ENCODE peak calls at places on chromosomes 4 and X, in eight cellular contexts. One of them, this sample, is unnamed.
A peak's percentile ranks its signal among the peaks of the same experiment; 100 is the strongest.

GRCh38 chr4:107349732-107350131 is 313.6 kb upstream of the DKK2 start:
- DNase-seq in transverse colon: no peak
- DNase-seq in NB4: no peak
- DNase-seq in A549: no peak
- DNase-seq in ovary: no peak
- DNase-seq in HCT116: no peak
- DNase-seq in IMR-90: no peak
- DNase-seq in tibial nerve: no peak
- DNase-seq in this sample: no peak

GRCh38 chr4:134027931-134028330 is 173.7 kb downstream of the PABPC4L start:
- DNase-seq in transverse colon: no peak
- DNase-seq in NB4: no peak
- DNase-seq in A549: no peak
- DNase-seq in ovary: no peak
- DNase-seq in HCT116: peak; percentile 12
- DNase-seq in IMR-90: peak; percentile 69
- DNase-seq in tibial nerve: no peak
- DNase-seq in this sample: no peak

GRCh38 chrX:54807524-54808108 is at the start of gene MAGED2:
- DNase-seq in transverse colon: peak; percentile 33
- DNase-seq in NB4: peak; percentile 26
- DNase-seq in A549: no peak
- DNase-seq in ovary: peak; percentile 60
- DNase-seq in HCT116: no peak
- DNase-seq in IMR-90: peak; percentile 16
- DNase-seq in tibial nerve: peak; percentile 13
- DNase-seq in this sample: peak; percentile 69

GRCh38 chr4:76311896-76312331 is 5.4 kb downstream of the STBD1 start:
- DNase-seq in transverse colon: no peak
- DNase-seq in NB4: peak; percentile 64
- DNase-seq in A549: no peak
- DNase-seq in ovary: no peak
- DNase-seq in HCT116: no peak
- DNase-seq in IMR-90: no peak
- DNase-seq in tibial nerve: no peak
- DNase-seq in this sample: no peak

GRCh38 chr4:47031713-47032404 is 492 bp downstream of the GABRB1 start:
- DNase-seq in transverse colon: peak; percentile 14
- DNase-seq in NB4: no peak
- DNase-seq in A549: no peak
- DNase-seq in ovary: no peak
- DNase-seq in HCT116: no peak
- DNase-seq in IMR-90: no peak
- DNase-seq in tibial nerve: no peak
- DNase-seq in this sample: no peak

GRCh38 chr4:36269533-36269932 is 11.9 kb upstream of the DTHD1 start:
- DNase-seq in transverse colon: no peak
- DNase-seq in NB4: no peak
- DNase-seq in A549: no peak
- DNase-seq in ovary: no peak
- DNase-seq in HCT116: no peak
- DNase-seq in IMR-90: no peak
- DNase-seq in tibial nerve: no peak
- DNase-seq in this sample: no peak

GRCh38 chrX:17474892-17475291 is 99.9 kb downstream of the NHS start:
- DNase-seq in transverse colon: no peak
- DNase-seq in NB4: no peak
- DNase-seq in A549: no peak
- DNase-seq in ovary: no peak
- DNase-seq in HCT116: no peak
- DNase-seq in IMR-90: peak; percentile 55
- DNase-seq in tibial nerve: no peak
- DNase-seq in this sample: no peak

GRCh38 chr4:69532886-69533506 is 37.3 kb upstream of the UGT2B4 start:
- DNase-seq in transverse colon: no peak
- DNase-seq in NB4: no peak
- DNase-seq in A549: no peak
- DNase-seq in ovary: no peak
- DNase-seq in HCT116: no peak
- DNase-seq in IMR-90: no peak
- DNase-seq in tibial nerve: no peak
- DNase-seq in this sample: no peak

GRCh38 chrX:115330498-115331138 is 41.1 kb downstream of the LUZP4 start:
- DNase-seq in transverse colon: peak; percentile 21
- DNase-seq in NB4: peak; percentile 50
- DNase-seq in A549: peak; percentile 18
- DNase-seq in ovary: peak; percentile 41
- DNase-seq in HCT116: peak; percentile 44
- DNase-seq in IMR-90: peak; percentile 76
- DNase-seq in tibial nerve: no peak
- DNase-seq in this sample: peak; percentile 39

GRCh38 chrX:53319614-53320542 is 38.5 kb upstream of the IQSEC2 start:
- DNase-seq in transverse colon: no peak
- DNase-seq in NB4: peak; percentile 23
- DNase-seq in A549: no peak
- DNase-seq in ovary: no peak
- DNase-seq in HCT116: no peak
- DNase-seq in IMR-90: no peak
- DNase-seq in tibial nerve: no peak
- DNase-seq in this sample: no peak

GRCh38 chr4:81639248-81639647 is 167.5 kb upstream of the RASGEF1B start:
- DNase-seq in transverse colon: no peak
- DNase-seq in NB4: no peak
- DNase-seq in A549: no peak
- DNase-seq in ovary: no peak
- DNase-seq in HCT116: no peak
- DNase-seq in IMR-90: no peak
- DNase-seq in tibial nerve: no peak
- DNase-seq in this sample: no peak

GRCh38 chr4:139223682-139224317 is 46.8 kb upstream of the ELF2 start:
- DNase-seq in transverse colon: no peak
- DNase-seq in NB4: peak; percentile 25
- DNase-seq in A549: no peak
- DNase-seq in ovary: no peak
- DNase-seq in HCT116: no peak
- DNase-seq in IMR-90: peak; percentile 76
- DNase-seq in tibial nerve: no peak
- DNase-seq in this sample: peak; percentile 40

GRCh38 chr4:38815879-38816782 is 11.5 kb upstream of the TLR1 start:
- DNase-seq in transverse colon: no peak
- DNase-seq in NB4: peak; percentile 78
- DNase-seq in A549: no peak
- DNase-seq in ovary: no peak
- DNase-seq in HCT116: no peak
- DNase-seq in IMR-90: peak; percentile 77
- DNase-seq in tibial nerve: no peak
- DNase-seq in this sample: no peak
- TF ChIP-seq POLR2A in transverse colon: no peak
- TF ChIP-seq POLR2A in NB4: no peak
- TF ChIP-seq POLR2A in A549: no peak
- TF ChIP-seq POLR2A in ovary: no peak
- TF ChIP-seq POLR2A in HCT116: no peak
- TF ChIP-seq POLR2A in IMR-90: no peak
- TF ChIP-seq POLR2A in tibial nerve: no peak
- TF ChIP-seq POLR2A in this sample: no peak

GRCh38 chr4:83456184-83456501 is 285 bp downstream of the MRPS18C start:
- DNase-seq in transverse colon: no peak
- DNase-seq in NB4: no peak
- DNase-seq in A549: no peak
- DNase-seq in ovary: no peak
- DNase-seq in HCT116: no peak
- DNase-seq in IMR-90: no peak
- DNase-seq in tibial nerve: no peak
- DNase-seq in this sample: no peak

GRCh38 chr4:83454626-83455025 is 997 bp downstream of the HELQ start:
- DNase-seq in transverse colon: no peak
- DNase-seq in NB4: peak; percentile 19
- DNase-seq in A549: no peak
- DNase-seq in ovary: no peak
- DNase-seq in HCT116: no peak
- DNase-seq in IMR-90: peak; percentile 8
- DNase-seq in tibial nerve: no peak
- DNase-seq in this sample: peak; percentile 61

DNA sequence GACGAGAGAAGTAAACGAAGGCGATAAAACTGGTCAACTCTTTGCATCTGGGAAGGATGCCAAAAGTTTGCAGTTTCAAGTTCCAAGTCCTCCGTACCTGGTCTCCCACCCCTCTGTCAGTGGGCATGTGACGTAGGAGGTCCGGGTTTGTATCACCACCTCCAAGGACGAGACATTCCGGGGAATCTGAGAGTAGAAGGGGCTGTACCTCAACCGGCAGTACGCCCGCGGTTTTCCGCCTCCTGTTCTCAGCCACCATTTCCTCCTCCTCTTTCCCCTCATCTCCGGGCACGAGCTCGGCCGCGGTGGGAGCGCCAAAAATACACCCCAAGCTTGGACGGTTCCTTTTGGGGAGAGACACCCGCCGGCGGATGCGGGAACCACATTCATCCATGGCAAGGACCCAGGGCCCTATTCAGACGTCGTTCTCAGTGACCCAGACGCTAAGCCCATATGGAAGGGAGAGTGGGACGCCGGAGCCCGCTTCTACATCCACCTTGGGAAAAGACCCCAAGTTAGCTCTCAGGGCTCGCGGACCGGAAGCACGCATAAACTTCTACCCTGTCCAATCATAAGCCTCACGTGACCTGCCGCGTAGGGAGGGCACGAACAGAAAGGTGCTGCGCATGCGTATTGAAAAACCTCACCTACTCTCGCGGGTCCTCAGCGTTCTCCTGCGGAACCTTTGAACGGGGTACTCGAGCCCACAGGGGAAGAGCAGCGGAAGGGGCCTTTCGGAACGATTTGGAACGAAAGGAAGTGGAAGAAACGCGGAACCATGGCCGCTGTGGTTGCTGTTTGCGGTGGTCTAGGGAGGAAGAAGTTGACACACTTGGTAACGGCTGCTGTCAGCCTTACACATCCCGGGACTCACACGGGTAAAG is at the start of the genes HELQ and MRPS18C:
- DNase-seq in transverse colon: peak; percentile 97
- DNase-seq in NB4: peak; percentile 99
- DNase-seq in A549: peak; percentile 93
- DNase-seq in ovary: peak; percentile 98
- DNase-seq in HCT116: peak; percentile 98
- DNase-seq in IMR-90: peak; percentile 99
- DNase-seq in tibial nerve: peak; percentile 95
- DNase-seq in this sample: peak; percentile 97
- TF ChIP-seq POLR2A in transverse colon: peak; percentile 83
- TF ChIP-seq POLR2A in NB4: peak; percentile 88
- TF ChIP-seq POLR2A in A549: peak; percentile 62
- TF ChIP-seq POLR2A in ovary: peak; percentile 89
- TF ChIP-seq POLR2A in HCT116: peak; percentile 87
- TF ChIP-seq POLR2A in IMR-90: peak; percentile 97
- TF ChIP-seq POLR2A in tibial nerve: peak; percentile 42
- TF ChIP-seq POLR2A in this sample: peak; percentile 98

DNA sequence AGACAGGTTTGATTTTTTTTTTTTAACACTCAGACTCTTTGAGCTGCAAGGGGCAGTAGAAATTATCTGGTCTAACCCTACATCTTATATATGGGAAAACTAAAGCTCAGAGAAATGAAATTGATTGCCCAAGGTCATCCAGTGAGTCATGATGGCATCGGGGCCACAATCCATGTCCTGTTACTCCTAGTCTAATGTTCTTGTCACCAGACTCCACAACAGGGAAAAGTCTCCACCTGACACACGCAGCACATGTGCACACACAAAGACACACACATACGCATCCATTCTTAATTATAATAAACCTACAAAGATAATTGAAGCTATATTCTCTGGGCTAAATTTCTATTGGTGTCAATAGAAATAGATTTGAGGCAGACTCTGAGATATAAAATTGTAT is 48.4 kb downstream of the GPC3 start:
- DNase-seq in transverse colon: no peak
- DNase-seq in NB4: no peak
- DNase-seq in A549: no peak
- DNase-seq in ovary: no peak
- DNase-seq in HCT116: no peak
- DNase-seq in IMR-90: no peak
- DNase-seq in tibial nerve: no peak
- DNase-seq in this sample: no peak
- TF ChIP-seq POLR2A in transverse colon: no peak
- TF ChIP-seq POLR2A in NB4: no peak
- TF ChIP-seq POLR2A in A549: no peak
- TF ChIP-seq POLR2A in ovary: no peak
- TF ChIP-seq POLR2A in HCT116: no peak
- TF ChIP-seq POLR2A in IMR-90: no peak
- TF ChIP-seq POLR2A in tibial nerve: no peak
- TF ChIP-seq POLR2A in this sample: no peak

DNA sequence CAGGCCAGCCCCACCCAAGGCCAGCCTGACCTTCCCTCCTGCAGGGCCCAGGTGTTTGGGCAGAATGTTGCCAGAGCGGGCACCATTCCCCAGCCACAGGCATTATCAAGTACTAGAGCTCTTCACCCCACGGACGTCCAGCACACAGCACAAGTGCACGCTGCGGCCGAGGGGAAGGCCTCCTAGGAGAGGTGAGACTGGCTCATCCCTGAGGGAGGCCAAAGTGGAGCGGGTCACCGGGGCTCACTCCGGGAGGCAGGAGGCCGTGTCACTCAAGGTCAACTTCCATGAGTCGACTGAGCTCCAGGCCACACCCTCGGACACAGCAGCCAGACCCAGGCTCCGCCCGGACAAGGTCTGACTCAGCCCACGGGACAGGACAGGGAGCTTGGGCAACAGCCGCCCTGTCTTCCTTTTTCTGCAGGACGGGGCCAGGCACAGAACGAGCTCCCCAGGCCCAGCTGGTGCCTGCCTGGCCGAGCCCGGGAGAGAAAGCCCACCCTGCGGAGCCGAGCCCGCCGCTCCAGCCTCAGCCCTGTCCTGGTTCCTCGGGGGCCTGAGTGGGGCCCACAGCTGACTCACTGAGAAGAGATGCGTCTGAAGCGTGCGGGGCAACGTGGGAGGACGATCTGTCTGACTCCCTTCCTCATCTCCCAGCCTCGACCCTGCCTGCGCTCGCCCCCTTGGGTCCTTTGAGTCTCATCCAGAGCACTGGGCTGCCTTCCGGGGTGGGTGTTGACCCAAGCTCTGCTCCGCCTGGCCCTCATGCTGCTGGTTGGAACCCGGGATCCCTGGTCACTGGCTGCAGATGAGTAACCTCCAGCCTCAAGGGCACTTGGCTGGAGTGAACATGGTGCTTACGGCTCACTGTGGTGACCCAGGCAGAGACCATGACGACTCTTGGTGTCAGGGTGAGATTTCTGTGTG is 1.6 kb downstream of the SLC49A3 start:
- DNase-seq in transverse colon: peak; percentile 91
- DNase-seq in NB4: peak; percentile 96
- DNase-seq in A549: peak; percentile 91
- DNase-seq in ovary: no peak
- DNase-seq in HCT116: peak; percentile 66
- DNase-seq in IMR-90: peak; percentile 77
- DNase-seq in tibial nerve: peak; percentile 81
- DNase-seq in this sample: peak; percentile 77
- TF ChIP-seq POLR2A in transverse colon: no peak
- TF ChIP-seq POLR2A in NB4: peak; percentile 69
- TF ChIP-seq POLR2A in A549: peak; percentile 52
- TF ChIP-seq POLR2A in ovary: no peak
- TF ChIP-seq POLR2A in HCT116: no peak
- TF ChIP-seq POLR2A in IMR-90: no peak
- TF ChIP-seq POLR2A in tibial nerve: peak; percentile 21
- TF ChIP-seq POLR2A in this sample: no peak

This sample was measured in erythroblast.